ENCODE peak calls at places on chromosomes 12 and 14, in four cellular contexts. B is ovary, O is AG10803, Z is cardiac fibroblast. G is an unnamed sample.

GRCh38 chr12:108483213-108483920 is 31.7 kb upstream of the FICD start:
- DNase-seq in Z (no peak), B (no peak), O (no peak), G (no peak)

GRCh38 chr12:15757553-15758255 is 31.5 kb downstream of the EPS8 start:
- DNase-seq in O (peak), Z (peak), B (peak), G (peak)

GRCh38 chr12:5377997-5378596 is 53.8 kb upstream of the NTF3 start:
- DNase-seq in O (peak), B (no peak), Z (no peak), G (no peak)

GRCh38 chr12:80293347-80293746 is 150.7 kb upstream of the PTPRQ start:
- DNase-seq in O (no peak), Z (no peak), B (no peak), G (no peak)

GRCh38 chr12:96401061-96401871 is 1.0 kb upstream of the CDK17 start:
- DNase-seq in B (peak), Z (peak), O (peak), G (peak)

GRCh38 chr14:91654836-91655235 is 77.0 kb downstream of the CATSPERB start:
- DNase-seq in O (no peak), B (no peak), Z (no peak), G (no peak)

GRCh38 chr14:89542768-89543419 is 125.9 kb upstream of the FOXN3 start:
- DNase-seq in O (no peak), Z (no peak), B (no peak), G (no peak)

GRCh38 chr12:57456145-57456700 is 1.1 kb downstream of the INHBE start:
- DNase-seq in B (no peak), Z (peak), O (peak), G (peak)

GRCh38 chr12:116916714-116917114 is 6.0 kb downstream of the FBXW8 start:
- DNase-seq in Z (peak), O (peak), B (no peak), G (peak)

GRCh38 chr12:1918081-1918874 is at the start of gene CACNA2D4:
- DNase-seq in O (no peak), Z (no peak), B (no peak), G (no peak)

GRCh38 chr14:103057028-103057371 is 349 bp downstream of the CDC42BPB start:
- DNase-seq in B (peak), Z (peak), O (peak), G (no peak)

GRCh38 chr12:105212431-105212830 is 23.5 kb downstream of the APPL2 start:
- DNase-seq in B (no peak), Z (peak), O (peak), G (peak)

GRCh38 chr14:47935332-47935731 is 259.9 kb upstream of the MDGA2 start:
- DNase-seq in Z (no peak), O (no peak), B (no peak), G (no peak)

GRCh38 chr12:56042430-56043203 is 899 bp downstream of the RPS26 start:
- DNase-seq in B (no peak), O (no peak), Z (no peak), G (no peak)

GRCh38 chr14:65131176-65131765 is 29.0 kb upstream of the MAX start:
- DNase-seq in O (peak), B (no peak), Z (no peak), G (peak)

GRCh38 chr12:33759279-33759678 is 263.0 kb upstream of the ALG10 start:
- DNase-seq in Z (no peak), B (no peak), O (no peak), G (no peak)

GRCh38 chr12:95674631-95675030 is 115.9 kb downstream of the NTN4 start:
- DNase-seq in O (peak), B (no peak), Z (peak), G (peak)

GRCh38 chr14:75877292-75877691 is 104.5 kb downstream of the TGFB3 start:
- DNase-seq in B (no peak), Z (peak), O (peak), G (peak)

DNA sequence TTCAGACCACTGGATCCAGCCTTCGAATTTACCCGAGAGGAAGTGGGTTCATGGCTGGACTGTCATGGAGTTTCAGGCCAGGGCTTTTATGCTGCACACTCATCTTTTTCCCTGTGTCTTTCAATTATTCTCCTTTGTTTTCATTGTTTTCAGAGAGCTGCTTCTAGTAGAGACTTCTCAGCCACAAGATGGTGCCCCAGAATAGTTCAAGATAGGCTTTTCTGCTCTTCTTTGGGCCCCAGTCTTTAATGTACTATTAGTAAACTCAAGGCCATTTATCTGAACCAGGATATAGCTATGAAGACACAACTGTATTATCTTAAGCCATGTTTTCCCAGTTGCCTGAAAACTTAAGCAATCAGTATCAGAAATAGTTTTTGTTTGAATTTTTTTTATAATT is 30.4 kb upstream of the PSMA6 start:
- DNase-seq in O (peak), Z (peak), B (no peak), G (peak)
- TF ChIP-seq CTCF in O (peak), Z (no peak), B (no peak), G (no peak)

GRCh38 chr12:87953257-87953860 is 75.8 kb downstream of the C12orf50 start:
- DNase-seq in B (no peak), Z (peak), O (peak), G (peak)
- TF ChIP-seq CTCF in B (no peak), Z (peak), O (peak), G (peak)

DNA sequence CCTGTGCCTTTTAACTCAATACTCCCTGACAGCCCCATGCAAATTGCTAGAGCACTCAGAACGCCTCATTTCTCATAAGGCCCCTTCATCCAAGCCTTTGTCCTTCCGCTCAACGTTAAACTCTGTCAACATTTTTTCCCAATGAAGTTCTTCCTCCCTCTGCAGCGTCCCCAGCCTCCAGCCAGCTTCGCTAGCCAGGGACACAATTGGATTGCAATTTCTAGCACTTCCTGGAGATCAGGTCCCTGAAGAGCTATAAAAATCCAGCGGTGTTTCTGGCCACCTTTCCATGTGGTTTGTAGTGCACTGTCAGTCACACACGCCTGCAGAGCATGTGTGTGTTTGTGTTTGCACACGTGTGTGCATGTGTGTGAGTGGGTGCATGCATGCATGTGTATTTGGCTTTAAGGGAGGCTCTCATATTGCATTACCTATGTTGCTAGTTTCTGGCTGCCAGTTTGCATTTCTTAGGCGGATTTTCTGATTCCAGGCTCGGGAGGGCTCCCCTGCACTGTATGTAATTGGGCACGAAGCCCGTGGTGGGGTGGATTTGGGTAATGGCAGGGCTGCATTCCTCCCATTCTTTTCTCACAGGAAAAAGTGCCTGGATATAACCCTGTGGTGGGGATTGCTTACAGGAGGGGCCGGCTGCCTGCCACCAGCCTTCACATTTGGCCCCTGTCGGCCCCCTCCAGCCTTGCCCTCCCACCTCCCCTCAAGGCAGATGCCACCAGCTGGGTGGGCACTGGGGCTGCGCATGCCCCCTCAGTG is 73.8 kb downstream of the TSPAN9 start:
- DNase-seq in Z (peak), O (peak), B (no peak), G (peak)
- TF ChIP-seq CTCF in Z (no peak), O (no peak), B (no peak), G (no peak)

DNA sequence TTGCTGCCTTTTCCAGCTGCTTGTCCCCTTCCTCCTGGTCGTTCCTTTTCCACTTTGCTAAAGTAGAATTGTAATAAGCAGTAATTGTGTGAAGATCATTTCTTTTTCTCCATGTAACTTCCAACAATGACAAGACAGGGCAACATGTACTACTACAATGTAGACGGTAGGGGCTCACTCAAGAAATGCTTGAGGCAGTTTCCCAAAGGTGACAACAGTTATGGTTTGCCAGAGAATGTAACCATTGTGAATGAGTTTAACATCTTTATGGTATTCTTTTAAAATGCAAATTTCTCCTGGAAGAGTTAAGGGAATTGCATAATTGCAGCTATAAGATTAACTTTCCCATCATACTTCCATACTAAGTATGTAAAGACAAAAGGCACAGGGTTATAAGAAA is 23.8 kb upstream of the PHLDA1 start:
- DNase-seq in B (no peak), Z (no peak), O (no peak), G (no peak)
- TF ChIP-seq CTCF in B (no peak), Z (no peak), O (no peak), G (no peak)

G was measured in fibroblast of mammary gland.